ENCODE peak calls at places on chromosome 17, in five cellular contexts. C is H1, H is transverse colon, W is vagina, E is stomach. J is an unnamed sample. For H3K36me3, the result is how much of the 10 kb centered on the place peaks cover.

GRCh38 chr17:17155568-17155967 is 50.6 kb downstream of the PLD6 start:
- DNase-seq in C (no peak), H (no peak), W (no peak), E (no peak), J (no peak)

GRCh38 chr17:58005728-58006562 is 1.1 kb downstream of the SRSF1 start:
- DNase-seq in W (no peak), E (no peak), H (no peak), C (no peak), J (peak)

GRCh38 chr17:260944-261343 is 79.5 kb upstream of the DOC2B start:
- DNase-seq in C (no peak), W (no peak), H (no peak), E (no peak), J (peak)

GRCh38 chr17:45745843-45746494 is 38.2 kb upstream of the CRHR1 start:
- DNase-seq in W (no peak), E (no peak), H (no peak), C (no peak), J (no peak)

GRCh38 chr17:77948690-77949114 is 9.8 kb upstream of the TNRC6C start:
- DNase-seq in E (no peak), C (no peak), H (no peak), W (no peak), J (peak)

GRCh38 chr17:79837888-79838540 is 1.2 kb downstream of the CBX4 start:
- DNase-seq in E (no peak), H (peak), W (no peak), C (no peak), J (no peak)

GRCh38 chr17:3754458-3755334 is 31.0 kb downstream of the HASPIN start:
- DNase-seq in E (peak), C (peak), H (peak), W (peak), J (peak)

GRCh38 chr17:41284043-41284442 is 8.5 kb downstream of the KRTAP9-7 start:
- DNase-seq in E (no peak), W (no peak), C (no peak), H (no peak), J (no peak)

GRCh38 chr17:68533887-68534700 is 21.9 kb downstream of the PRKAR1A start:
- DNase-seq in C (no peak), H (no peak), E (no peak), W (no peak), J (no peak)

GRCh38 chr17:82632461-82632860 is 15.8 kb downstream of the WDR45B start:
- DNase-seq in E (no peak), W (no peak), C (no peak), H (no peak), J (no peak)

GRCh38 chr17:33560165-33560564 is 267.1 kb upstream of the ASIC2 start:
- DNase-seq in C (no peak), E (no peak), H (no peak), W (no peak), J (no peak)

GRCh38 chr17:73187203-73187769 is 5.6 kb upstream of the COG1 start:
- DNase-seq in W (no peak), C (no peak), H (peak), E (peak), J (no peak)

GRCh38 chr17:42312285-42313130 is 24.2 kb downstream of the STAT5A start:
- DNase-seq in E (peak), W (no peak), H (peak), C (no peak), J (peak)

GRCh38 chr17:76740329-76741118 is 2.6 kb downstream of the MFSD11 start:
- DNase-seq in E (no peak), H (no peak), W (no peak), C (no peak), J (no peak)

GRCh38 chr17:78241277-78242023 is 10.0 kb downstream of the TMEM235 start:
- DNase-seq in E (no peak), C (no peak), H (no peak), W (no peak), J (no peak)

GRCh38 chr17:77391668-77392375 is 251.1 kb downstream of the SEC14L1 start:
- DNase-seq in H (peak), C (peak), W (no peak), E (no peak), J (no peak)

GRCh38 chr17:10879110-10879509 is 41.2 kb upstream of the PIRT start:
- DNase-seq in W (no peak), C (no peak), E (peak), H (peak), J (no peak)

GRCh38 chr17:299546-299945 is 53.1 kb downstream of the RPH3AL start:
- DNase-seq in C (no peak), H (no peak), W (no peak), E (no peak), J (peak)

GRCh38 chr17:34562387-34562786 is 17.0 kb upstream of the TMEM132E start:
- DNase-seq in E (no peak), W (no peak), C (no peak), H (no peak), J (no peak)

GRCh38 chr17:7063518-7064094 is 16.4 kb downstream of the CLEC10A start:
- DNase-seq in E (no peak), H (no peak), W (no peak), C (no peak), J (no peak)

GRCh38 chr17:62968445-62968923 is 2.4 kb downstream of the TANC2 start:
- DNase-seq in W (no peak), E (peak), C (no peak), H (peak), J (peak)

GRCh38 chr17:42131971-42132370 is 9.4 kb downstream of the HSPB9 start:
- DNase-seq in E (no peak), W (no peak), H (no peak), C (no peak), J (no peak)

GRCh38 chr17:56798916-56799315 is 34.8 kb downstream of the C17orf67 start:
- DNase-seq in C (no peak), W (no peak), E (no peak), H (no peak), J (no peak)

GRCh38 chr17:7252176-7253043 is at the start of gene ELP5:
- DNase-seq in E (peak), C (no peak), H (peak), W (no peak), J (peak)

GRCh38 chr17:59618894-59619312 is 792 bp upstream of the CLTC start:
- DNase-seq in C (no peak), H (no peak), W (no peak), E (no peak), J (no peak)

GRCh38 chr17:7831233-7831632 is 2.8 kb upstream of the KDM6B start:
- DNase-seq in E (no peak), C (no peak), H (no peak), W (no peak), J (no peak)

GRCh38 chr17:19345067-19345460 is 17.5 kb downstream of the B9D1 start:
- DNase-seq in W (no peak), E (no peak), C (no peak), H (no peak), J (no peak)

GRCh38 chr17:78883090-78883532 is 19.9 kb downstream of the CEP295NL start:
- DNase-seq in C (no peak), E (peak), W (no peak), H (peak), J (peak)

GRCh38 chr17:10357768-10358167 is 15.0 kb downstream of the MYH13 start:
- DNase-seq in W (no peak), E (no peak), C (peak), H (no peak), J (no peak)

GRCh38 chr17:6494239-6494941 is 50.1 kb downstream of the PIMREG start:
- DNase-seq in C (no peak), H (peak), E (no peak), W (no peak), J (peak)

GRCh38 chr17:8887834-8888703 is 20.6 kb upstream of the PIK3R6 start:
- DNase-seq in E (no peak), W (no peak), C (no peak), H (no peak), J (peak)

GRCh38 chr17:6703751-6704150 is 9.4 kb downstream of the SLC13A5 start:
- DNase-seq in E (no peak), H (no peak), C (no peak), W (no peak), J (peak)

GRCh38 chr17:35082073-35082657 is 18.7 kb upstream of the RFFL start:
- DNase-seq in W (no peak), H (no peak), E (no peak), C (no peak), J (no peak)

GRCh38 chr17:17071531-17072360 is 29.5 kb downstream of the MPRIP start:
- DNase-seq in C (no peak), E (no peak), W (no peak), H (peak), J (no peak)

GRCh38 chr17:79721993-79722671 is 8.6 kb upstream of the ENPP7 start:
- DNase-seq in C (no peak), W (no peak), E (no peak), H (no peak), J (no peak)

GRCh38 chr17:78332991-78333390 is 26.9 kb downstream of the SOCS3 start:
- DNase-seq in C (no peak), E (no peak), W (no peak), H (no peak), J (no peak)

GRCh38 chr17:68326681-68327080 is 35.4 kb downstream of the ARSG start:
- DNase-seq in E (no peak), H (no peak), C (no peak), W (no peak), J (no peak)

GRCh38 chr17:35432176-35433074 is at the start of gene SLFN12:
- DNase-seq in H (peak), C (peak), W (no peak), E (peak), J (no peak)

GRCh38 chr17:30217746-30218245 is 17.7 kb downstream of the SLC6A4 start:
- DNase-seq in W (no peak), E (no peak), H (no peak), C (no peak), J (no peak)

GRCh38 chr17:17542906-17543635 is 46.9 kb upstream of the RASD1 start:
- DNase-seq in H (no peak), C (no peak), E (no peak), W (no peak), J (no peak)

DNA sequence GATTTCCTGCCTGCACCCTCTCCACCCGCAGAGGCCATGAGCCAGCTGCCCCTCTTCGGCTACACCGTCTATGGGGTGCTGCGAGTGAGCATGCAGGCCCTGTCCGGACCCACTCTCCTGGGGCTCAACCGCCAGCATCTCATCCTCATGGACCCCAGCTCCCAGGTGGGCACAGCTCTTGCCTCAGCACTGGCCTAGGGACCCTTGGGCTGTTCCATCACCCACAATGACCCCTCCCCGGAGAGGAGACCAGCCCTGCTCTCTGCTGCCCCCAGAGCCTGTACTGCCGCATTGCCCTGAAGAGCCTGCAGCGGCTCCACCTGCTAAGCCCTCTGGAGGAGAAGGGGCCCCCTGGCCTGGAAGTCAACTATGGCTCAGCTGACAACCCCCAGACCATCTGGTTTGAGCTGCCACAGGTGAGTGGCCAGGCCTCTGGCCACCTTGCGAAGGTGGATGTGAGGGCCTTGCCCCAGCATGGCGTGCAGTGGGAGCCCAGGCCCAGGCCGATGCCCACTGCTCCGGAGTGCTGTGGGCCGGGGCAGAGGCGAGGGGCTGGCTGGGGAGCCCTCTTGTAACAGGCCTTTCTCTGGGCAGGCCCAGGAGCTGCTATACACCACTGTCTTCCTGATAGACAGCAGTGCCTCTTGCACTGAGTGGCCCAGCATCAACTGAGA is 7.3 kb upstream of the SMIM5 start:
- DNase-seq in E (no peak), H (no peak), C (no peak), W (no peak), J (no peak)
- TF ChIP-seq CTCF in E (peak), H (peak), C (peak), W (peak), J (no peak)

DNA sequence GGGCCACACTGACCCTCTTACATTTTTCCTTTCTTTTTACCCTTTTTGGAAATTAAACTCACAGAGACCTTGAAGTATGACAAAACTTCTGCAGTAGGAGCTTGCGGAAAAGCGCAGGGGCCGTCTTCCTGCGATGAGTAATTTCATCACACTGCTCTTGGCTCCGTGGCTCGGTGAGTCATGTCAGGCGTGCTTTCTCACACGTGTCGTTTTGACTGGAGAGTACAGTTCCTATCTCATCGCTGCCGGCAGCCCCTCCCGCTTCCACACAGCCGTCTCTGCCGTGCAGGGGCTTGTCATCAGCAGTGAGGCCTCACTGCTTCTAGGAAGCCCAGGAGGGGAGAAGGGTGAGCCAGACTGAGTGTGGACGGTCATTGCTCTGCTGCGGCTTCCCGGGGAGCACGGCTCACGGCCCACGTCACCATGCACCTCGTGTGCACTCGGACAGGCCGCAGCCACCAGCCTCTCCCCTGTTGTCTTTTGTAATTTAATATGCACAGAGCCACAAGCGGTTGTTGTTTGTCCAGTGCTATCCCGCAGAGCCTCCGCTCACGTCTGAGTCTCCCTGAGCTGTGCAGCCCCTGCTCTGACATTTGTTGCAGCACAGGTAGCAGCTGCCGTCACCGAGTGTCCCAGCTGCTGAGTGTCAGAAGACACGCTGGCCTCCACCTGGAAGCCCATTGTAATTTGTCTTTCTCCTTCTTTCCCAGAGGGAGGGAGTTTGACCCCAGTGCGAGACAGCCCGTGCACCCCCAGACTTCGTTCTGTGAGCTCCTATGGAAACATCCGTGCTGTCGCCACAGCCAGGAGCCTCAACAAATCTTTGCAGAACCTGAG is 99.4 kb upstream of the CHMP6 start:
- DNase-seq in C (no peak), H (peak), W (no peak), E (no peak), J (peak)
- TF ChIP-seq POLR2AphosphoS5 in C (no peak), H (no peak), W (no peak), E (peak), J (no peak)

DNA sequence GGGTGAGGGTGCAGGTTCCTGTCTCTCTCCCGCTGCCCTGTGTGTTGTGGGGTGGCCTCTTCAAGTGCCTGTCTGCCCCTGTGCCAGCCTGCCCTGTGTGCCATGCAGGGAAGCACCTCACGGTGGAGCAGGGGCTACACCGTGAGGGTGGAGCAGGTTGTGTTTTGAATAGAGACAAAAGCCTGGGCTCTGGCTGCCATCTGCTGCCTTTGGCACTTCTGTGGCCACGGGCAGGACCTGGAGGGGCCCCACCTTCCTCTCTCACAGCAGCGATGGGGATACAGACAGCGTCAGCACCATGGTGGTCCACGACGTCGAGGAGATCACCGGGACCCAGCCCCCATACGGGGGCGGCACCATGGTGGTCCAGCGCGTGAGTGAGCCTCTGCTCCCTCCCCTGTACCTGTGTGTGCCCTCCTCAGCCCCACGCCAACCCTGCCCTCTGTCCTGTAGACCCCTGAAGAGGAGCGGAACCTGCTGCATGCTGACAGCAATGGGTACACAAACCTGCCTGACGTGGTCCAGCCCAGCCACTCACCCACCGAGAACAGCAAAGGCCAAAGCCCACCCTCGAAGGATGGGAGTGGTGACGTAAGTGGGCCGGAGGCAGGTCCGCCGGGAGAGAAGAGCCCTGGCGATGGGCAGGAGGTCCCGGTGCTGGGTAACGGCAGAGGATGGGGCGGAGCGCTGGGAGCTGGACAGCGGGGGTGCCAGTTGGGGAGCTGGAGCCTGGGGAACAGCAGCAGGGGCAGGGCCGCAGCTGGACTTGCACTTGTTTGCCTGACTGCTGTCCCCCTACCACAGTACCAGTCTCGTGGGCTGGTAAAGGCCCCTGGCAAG is 5.4 kb upstream of the C17orf107 start:
- DNase-seq in W (no peak), E (no peak), C (no peak), H (no peak), J (no peak)
- H3K36me3 ChIP-seq in W (half or more), E (half or more), C (under half), H (under half), J (half or more)

GRCh38 chr17:50299776-50300175 is 25.5 kb downstream of the TMEM92 start:
- DNase-seq in E (no peak), H (no peak), C (no peak), W (no peak), J (no peak)
- TF ChIP-seq CTCF in E (no peak), H (no peak), C (no peak), W (no peak), J (no peak)

GRCh38 chr17:75059369-75060345 is 12.6 kb downstream of the KCTD2 start:
- DNase-seq in H (no peak), E (no peak), C (no peak), W (no peak), J (peak)
- TF ChIP-seq POLR2AphosphoS5 in H (no peak), E (peak), C (no peak), W (no peak), J (no peak)

GRCh38 chr17:21008992-21009671 is 33.7 kb downstream of the USP22 start:
- DNase-seq in H (no peak), E (no peak), W (no peak), C (no peak), J (no peak)

GRCh38 chr17:21012736-21013135 is 30.1 kb downstream of the USP22 start:
- DNase-seq in W (no peak), C (no peak), E (no peak), H (no peak), J (no peak)

GRCh38 chr17:21008516-21008915 is 34.3 kb downstream of the USP22 start:
- DNase-seq in W (no peak), E (no peak), H (no peak), C (no peak), J (no peak)

GRCh38 chr17:21013983-21014382 is 28.8 kb downstream of the USP22 start:
- DNase-seq in C (no peak), E (no peak), H (no peak), W (no peak), J (no peak)

GRCh38 chr17:21010705-21011596 is 31.9 kb downstream of the USP22 start:
- DNase-seq in E (no peak), C (no peak), W (no peak), H (no peak), J (no peak)
- H3K36me3 ChIP-seq in E (half or more), C (half or more), W (half or more), H (half or more), J (half or more)

GRCh38 chr17:14738652-14738988 is 437.7 kb downstream of the HS3ST3B1 start:
- DNase-seq in E (no peak), W (no peak), C (no peak), H (no peak), J (no peak)

GRCh38 chr17:14741516-14741915 is 440.6 kb downstream of the HS3ST3B1 start:
- DNase-seq in C (no peak), E (no peak), W (no peak), H (no peak), J (no peak)

GRCh38 chr17:14736631-14737030 is 435.8 kb downstream of the HS3ST3B1 start:
- DNase-seq in W (no peak), E (no peak), H (no peak), C (no peak), J (no peak)

GRCh38 chr17:14739656-14740431 is 439.0 kb downstream of the HS3ST3B1 start:
- DNase-seq in W (no peak), C (no peak), H (no peak), E (no peak), J (no peak)

GRCh38 chr17:14737984-14738651 is 437.2 kb downstream of the HS3ST3B1 start:
- DNase-seq in H (peak), E (peak), C (no peak), W (no peak), J (peak)
- TF ChIP-seq CTCF in H (no peak), E (no peak), C (peak), W (peak), J (peak)